ENCODE peak calls at places on chromosome 21, in seven cellular contexts. N is K562, K is GM06990, L is nucleus accumbens, V is T-helper 9 cell, M is GM23338, O is NCI-H187. I is an unnamed sample.

GRCh38 chr21:46184625-46185555 is 631 bp upstream of the SPATC1L start:
- DNase-seq in K (peak), O (peak), N (peak), V (peak), M (peak), L (peak), I (peak)

GRCh38 chr21:43208561-43209332 is 39.9 kb downstream of the CRYAA start:
- DNase-seq in V (no peak), M (no peak), O (no peak), N (no peak), K (no peak), L (no peak), I (no peak)

GRCh38 chr21:45871616-45872236 is 109.8 kb upstream of the COL6A1 start:
- DNase-seq in N (no peak), L (no peak), M (no peak), O (no peak), K (no peak), V (no peak), I (no peak)

GRCh38 chr21:34930971-34931370 is 118.1 kb downstream of the RUNX1 start:
- DNase-seq in M (no peak), K (no peak), O (no peak), L (no peak), V (no peak), N (no peak), I (no peak)

GRCh38 chr21:32975811-32976507 is 49.8 kb upstream of the OLIG2 start:
- DNase-seq in O (no peak), M (no peak), N (no peak), L (no peak), K (no peak), V (no peak), I (no peak)

GRCh38 chr21:44755227-44755626 is 43.9 kb upstream of the TSPEAR start:
- DNase-seq in K (no peak), M (no peak), O (no peak), N (peak), L (no peak), V (no peak), I (no peak)

GRCh38 chr21:37225440-37225839 is 41.7 kb downstream of the VPS26C start:
- DNase-seq in V (no peak), M (no peak), N (no peak), K (no peak), L (no peak), O (no peak), I (no peak)

GRCh38 chr21:38804030-38804616 is 1.6 kb upstream of the ETS2 start:
- DNase-seq in K (no peak), M (no peak), L (no peak), N (no peak), V (no peak), O (no peak), I (no peak)

GRCh38 chr21:45405819-45406762 is 1.1 kb downstream of the COL18A1 start:
- DNase-seq in K (no peak), N (peak), L (no peak), V (no peak), O (no peak), M (peak), I (no peak)

GRCh38 chr21:45539046-45539795 is 3.0 kb downstream of the SLC19A1 start:
- DNase-seq in L (no peak), V (no peak), N (no peak), O (no peak), M (no peak), K (peak), I (no peak)

GRCh38 chr21:42066521-42066920 is 4.6 kb upstream of the UMODL1 start:
- DNase-seq in N (no peak), K (no peak), V (no peak), O (no peak), L (no peak), M (no peak), I (no peak)

GRCh38 chr21:29741761-29742160 is 198.0 kb downstream of the GRIK1 start:
- DNase-seq in K (no peak), V (no peak), N (no peak), L (no peak), M (no peak), O (no peak), I (peak)

GRCh38 chr21:37837381-37837780 is 78.9 kb downstream of the KCNJ6 start:
- DNase-seq in O (no peak), N (no peak), M (no peak), V (no peak), K (no peak), L (no peak), I (no peak)

GRCh38 chr21:31866077-31866511 is 6.7 kb upstream of the HUNK start:
- DNase-seq in O (peak), M (peak), V (peak), K (peak), L (peak), N (peak), I (peak)

GRCh38 chr21:33070921-33071877 is 1.3 kb downstream of the OLIG1 start:
- DNase-seq in V (no peak), N (no peak), K (peak), O (no peak), M (peak), L (peak), I (no peak)

GRCh38 chr21:45986316-45987051 is 4.9 kb downstream of the COL6A1 start:
- DNase-seq in M (no peak), N (no peak), V (no peak), K (peak), L (no peak), O (no peak), I (no peak)

GRCh38 chr21:40335689-40336088 is 468.5 kb downstream of the PCP4 start:
- DNase-seq in N (no peak), O (no peak), M (peak), V (no peak), K (no peak), L (no peak), I (no peak)

GRCh38 chr21:45848352-45848751 is 133.2 kb upstream of the COL6A1 start:
- DNase-seq in V (no peak), O (no peak), K (no peak), N (no peak), L (no peak), M (no peak), I (no peak)

GRCh38 chr21:45541221-45542039 is 810 bp downstream of the SLC19A1 start:
- DNase-seq in L (no peak), M (peak), K (peak), O (no peak), N (peak), V (peak), I (peak)

GRCh38 chr21:28633803-28634572 is 358.7 kb downstream of the LTN1 start:
- DNase-seq in V (no peak), O (no peak), M (no peak), L (no peak), N (no peak), K (no peak), I (peak)

GRCh38 chr21:43575466-43575841 is 83.8 kb downstream of the HSF2BP start:
- DNase-seq in M (no peak), O (no peak), K (no peak), V (no peak), N (no peak), L (no peak), I (no peak)

GRCh38 chr21:34642211-34643075 is 26.4 kb upstream of the CLIC6 start:
- DNase-seq in L (no peak), V (no peak), K (peak), O (no peak), N (no peak), M (no peak), I (peak)

GRCh38 chr21:41620982-41621381 is 113.0 kb upstream of the TMPRSS2 start:
- DNase-seq in N (no peak), L (no peak), V (no peak), O (no peak), K (no peak), M (no peak), I (no peak)

GRCh38 chr21:45982256-45982757 is 737 bp downstream of the COL6A1 start:
- DNase-seq in K (no peak), M (no peak), N (no peak), V (no peak), O (no peak), L (no peak), I (no peak)

GRCh38 chr21:30577766-30578165 is 12.4 kb downstream of the KRTAP22-2 start:
- DNase-seq in M (no peak), O (no peak), L (no peak), N (no peak), K (no peak), V (no peak), I (no peak)

GRCh38 chr21:29238967-29239289 is 59.8 kb upstream of the BACH1 start:
- DNase-seq in L (no peak), V (no peak), K (no peak), M (no peak), N (peak), O (no peak), I (no peak)

GRCh38 chr21:45972716-45973474 is 8.7 kb upstream of the COL6A1 start:
- DNase-seq in K (no peak), M (peak), L (no peak), V (no peak), N (no peak), O (no peak), I (no peak)

GRCh38 chr21:45152265-45152746 is 77.9 kb downstream of the ADARB1 start:
- DNase-seq in M (peak), V (peak), N (peak), L (no peak), O (no peak), K (peak), I (peak)

GRCh38 chr21:38646213-38646837 is 148.0 kb upstream of the ERG start:
- DNase-seq in V (no peak), N (no peak), M (no peak), O (no peak), K (no peak), L (no peak), I (no peak)

GRCh38 chr21:42766756-42767560 is 112.4 kb downstream of the WDR4 start:
- DNase-seq in N (no peak), V (no peak), L (no peak), K (no peak), O (no peak), M (no peak), I (no peak)

I was measured in foreskin melanocyte.